ENCODE peak calls at places on chromosomes 6 and 20, in four cellular contexts. One of them, this sample, is unnamed.

GRCh38 chr6:124535746-124536145 is 426.5 kb upstream of the RNF217 start:
- DNase-seq in CD8-positive, alpha-beta T cell: no peak
- DNase-seq in mucosa of descending colon: no peak
- DNase-seq in foreskin fibroblast: peak
- DNase-seq in this sample: peak

GRCh38 chr6:52931351-52931750 is 21.9 kb upstream of the GSTA3 start:
- DNase-seq in CD8-positive, alpha-beta T cell: no peak
- DNase-seq in mucosa of descending colon: no peak
- DNase-seq in foreskin fibroblast: no peak
- DNase-seq in this sample: no peak

GRCh38 chr6:15320683-15321082 is 74.8 kb downstream of the JARID2 start:
- DNase-seq in CD8-positive, alpha-beta T cell: no peak
- DNase-seq in mucosa of descending colon: no peak
- DNase-seq in foreskin fibroblast: peak
- DNase-seq in this sample: no peak

GRCh38 chr6:112785408-112785807 is 438.3 kb downstream of the RFPL4B start:
- DNase-seq in CD8-positive, alpha-beta T cell: no peak
- DNase-seq in mucosa of descending colon: no peak
- DNase-seq in foreskin fibroblast: no peak
- DNase-seq in this sample: no peak

GRCh38 chr6:26360451-26361416 is 4.3 kb upstream of the BTN3A2 start:
- DNase-seq in CD8-positive, alpha-beta T cell: peak
- DNase-seq in mucosa of descending colon: peak
- DNase-seq in foreskin fibroblast: no peak
- DNase-seq in this sample: no peak

GRCh38 chr6:29814379-29815117 is 13.1 kb upstream of the HLA-G start:
- DNase-seq in CD8-positive, alpha-beta T cell: no peak
- DNase-seq in mucosa of descending colon: no peak
- DNase-seq in foreskin fibroblast: no peak
- DNase-seq in this sample: no peak

GRCh38 chr20:4546786-4547185 is 174.9 kb upstream of the PRND start:
- DNase-seq in CD8-positive, alpha-beta T cell: no peak
- DNase-seq in mucosa of descending colon: no peak
- DNase-seq in foreskin fibroblast: peak
- DNase-seq in this sample: peak

GRCh38 chr6:112183271-112183671 is 71.1 kb downstream of the LAMA4 start:
- DNase-seq in CD8-positive, alpha-beta T cell: no peak
- DNase-seq in mucosa of descending colon: no peak
- DNase-seq in foreskin fibroblast: peak
- DNase-seq in this sample: peak

GRCh38 chr6:16723833-16724232 is 37.4 kb downstream of the ATXN1 start:
- DNase-seq in CD8-positive, alpha-beta T cell: no peak
- DNase-seq in mucosa of descending colon: peak
- DNase-seq in foreskin fibroblast: peak
- DNase-seq in this sample: peak

GRCh38 chr6:31576897-31577341 is 1.6 kb downstream of the TNF start:
- DNase-seq in CD8-positive, alpha-beta T cell: no peak
- DNase-seq in mucosa of descending colon: no peak
- DNase-seq in foreskin fibroblast: no peak
- DNase-seq in this sample: no peak

GRCh38 chr6:1686117-1687098 is 76.7 kb downstream of the FOXC1 start:
- DNase-seq in CD8-positive, alpha-beta T cell: no peak
- DNase-seq in mucosa of descending colon: no peak
- DNase-seq in foreskin fibroblast: peak
- DNase-seq in this sample: peak

GRCh38 chr20:34549291-34549928 is 9.1 kb upstream of the MAP1LC3A start:
- DNase-seq in CD8-positive, alpha-beta T cell: no peak
- DNase-seq in mucosa of descending colon: peak
- DNase-seq in foreskin fibroblast: peak
- DNase-seq in this sample: no peak

GRCh38 chr6:14549319-14549770 is 431.8 kb downstream of the CD83 start:
- DNase-seq in CD8-positive, alpha-beta T cell: no peak
- DNase-seq in mucosa of descending colon: peak
- DNase-seq in foreskin fibroblast: no peak
- DNase-seq in this sample: no peak

GRCh38 chr6:71035871-71036270 is 79.0 kb upstream of the B3GAT2 start:
- DNase-seq in CD8-positive, alpha-beta T cell: no peak
- DNase-seq in mucosa of descending colon: no peak
- DNase-seq in foreskin fibroblast: no peak
- DNase-seq in this sample: no peak

GRCh38 chr20:63191400-63191799 is 24.5 kb downstream of the YTHDF1 start:
- DNase-seq in CD8-positive, alpha-beta T cell: no peak
- DNase-seq in mucosa of descending colon: peak
- DNase-seq in foreskin fibroblast: no peak
- DNase-seq in this sample: no peak

GRCh38 chr20:20136313-20136712 is 84.0 kb downstream of the CFAP61 start:
- DNase-seq in CD8-positive, alpha-beta T cell: no peak
- DNase-seq in mucosa of descending colon: no peak
- DNase-seq in foreskin fibroblast: no peak
- DNase-seq in this sample: no peak

GRCh38 chr6:25717856-25718740 is 36.4 kb upstream of the SLC17A4 start:
- DNase-seq in CD8-positive, alpha-beta T cell: no peak
- DNase-seq in mucosa of descending colon: peak
- DNase-seq in foreskin fibroblast: peak
- DNase-seq in this sample: peak

GRCh38 chr6:141988954-141989705 is 143.6 kb upstream of the GJE1 start:
- DNase-seq in CD8-positive, alpha-beta T cell: no peak
- DNase-seq in mucosa of descending colon: peak
- DNase-seq in foreskin fibroblast: peak
- DNase-seq in this sample: peak

GRCh38 chr6:52994789-52995078 is 350 bp downstream of the GSTA4 start:
- DNase-seq in CD8-positive, alpha-beta T cell: peak
- DNase-seq in mucosa of descending colon: peak
- DNase-seq in foreskin fibroblast: peak
- DNase-seq in this sample: no peak

GRCh38 chr20:40249805-40250204 is 439.2 kb downstream of the MAFB start:
- DNase-seq in CD8-positive, alpha-beta T cell: no peak
- DNase-seq in mucosa of descending colon: no peak
- DNase-seq in foreskin fibroblast: no peak
- DNase-seq in this sample: no peak

GRCh38 chr6:14638932-14639875 is 521.6 kb downstream of the CD83 start:
- DNase-seq in CD8-positive, alpha-beta T cell: peak
- DNase-seq in mucosa of descending colon: peak
- DNase-seq in foreskin fibroblast: peak
- DNase-seq in this sample: peak

GRCh38 chr20:10089871-10090587 is 55.2 kb downstream of the ANKEF1 start:
- DNase-seq in CD8-positive, alpha-beta T cell: no peak
- DNase-seq in mucosa of descending colon: no peak
- DNase-seq in foreskin fibroblast: no peak
- DNase-seq in this sample: no peak

GRCh38 chr6:137229075-137229759 is 10.0 kb upstream of the IFNGR1 start:
- DNase-seq in CD8-positive, alpha-beta T cell: no peak
- DNase-seq in mucosa of descending colon: no peak
- DNase-seq in foreskin fibroblast: no peak
- DNase-seq in this sample: no peak

GRCh38 chr6:163579880-163580295 is 165.4 kb downstream of the QKI start:
- DNase-seq in CD8-positive, alpha-beta T cell: no peak
- DNase-seq in mucosa of descending colon: no peak
- DNase-seq in foreskin fibroblast: no peak
- DNase-seq in this sample: peak

GRCh38 chr20:20782221-20782620 is 69.8 kb upstream of the RALGAPA2 start:
- DNase-seq in CD8-positive, alpha-beta T cell: no peak
- DNase-seq in mucosa of descending colon: no peak
- DNase-seq in foreskin fibroblast: no peak
- DNase-seq in this sample: no peak

GRCh38 chr6:21244897-21245470 is 348.6 kb upstream of the SOX4 start:
- DNase-seq in CD8-positive, alpha-beta T cell: no peak
- DNase-seq in mucosa of descending colon: no peak
- DNase-seq in foreskin fibroblast: no peak
- DNase-seq in this sample: no peak

GRCh38 chr6:69729870-69730449 is 66.8 kb downstream of the LMBRD1 start:
- DNase-seq in CD8-positive, alpha-beta T cell: no peak
- DNase-seq in mucosa of descending colon: no peak
- DNase-seq in foreskin fibroblast: peak
- DNase-seq in this sample: peak

GRCh38 chr6:46734867-46735719 is at the start of gene PLA2G7:
- DNase-seq in CD8-positive, alpha-beta T cell: no peak
- DNase-seq in mucosa of descending colon: no peak
- DNase-seq in foreskin fibroblast: peak
- DNase-seq in this sample: peak

GRCh38 chr20:48342822-48343513 is 484.8 kb downstream of the PREX1 start:
- DNase-seq in CD8-positive, alpha-beta T cell: no peak
- DNase-seq in mucosa of descending colon: no peak
- DNase-seq in foreskin fibroblast: no peak
- DNase-seq in this sample: no peak

GRCh38 chr20:53827996-53828672 is 234.5 kb upstream of the ZNF217 start:
- DNase-seq in CD8-positive, alpha-beta T cell: no peak
- DNase-seq in mucosa of descending colon: no peak
- DNase-seq in foreskin fibroblast: peak
- DNase-seq in this sample: peak

GRCh38 chr20:53826090-53826489 is 232.5 kb upstream of the ZNF217 start:
- DNase-seq in CD8-positive, alpha-beta T cell: no peak
- DNase-seq in mucosa of descending colon: no peak
- DNase-seq in foreskin fibroblast: no peak
- DNase-seq in this sample: no peak

GRCh38 chr20:53825282-53825681 is 231.6 kb upstream of the ZNF217 start:
- DNase-seq in CD8-positive, alpha-beta T cell: no peak
- DNase-seq in mucosa of descending colon: no peak
- DNase-seq in foreskin fibroblast: no peak
- DNase-seq in this sample: no peak

GRCh38 chr20:53827292-53827995 is 233.8 kb upstream of the ZNF217 start:
- DNase-seq in CD8-positive, alpha-beta T cell: no peak
- DNase-seq in mucosa of descending colon: no peak
- DNase-seq in foreskin fibroblast: no peak
- DNase-seq in this sample: no peak

GRCh38 chr20:53826597-53827291 is 233.1 kb upstream of the ZNF217 start:
- DNase-seq in CD8-positive, alpha-beta T cell: no peak
- DNase-seq in mucosa of descending colon: no peak
- DNase-seq in foreskin fibroblast: peak
- DNase-seq in this sample: no peak
- H3K4me3 ChIP-seq in CD8-positive, alpha-beta T cell: no peak
- H3K4me3 ChIP-seq in mucosa of descending colon: no peak
- H3K4me3 ChIP-seq in foreskin fibroblast: no peak
- H3K4me3 ChIP-seq in this sample: no peak

GRCh38 chr6:10389739-10390494 is 25.0 kb downstream of the TFAP2A start:
- DNase-seq in CD8-positive, alpha-beta T cell: no peak
- DNase-seq in mucosa of descending colon: no peak
- DNase-seq in foreskin fibroblast: no peak
- DNase-seq in this sample: no peak
- H3K4me3 ChIP-seq in CD8-positive, alpha-beta T cell: no peak
- H3K4me3 ChIP-seq in mucosa of descending colon: no peak
- H3K4me3 ChIP-seq in foreskin fibroblast: no peak
- H3K4me3 ChIP-seq in this sample: no peak

GRCh38 chr6:11197175-11197535 is 35.3 kb downstream of the NEDD9 start:
- DNase-seq in CD8-positive, alpha-beta T cell: no peak
- DNase-seq in mucosa of descending colon: no peak
- DNase-seq in foreskin fibroblast: peak
- DNase-seq in this sample: peak

GRCh38 chr6:11198663-11199603 is 33.5 kb downstream of the NEDD9 start:
- DNase-seq in CD8-positive, alpha-beta T cell: no peak
- DNase-seq in mucosa of descending colon: no peak
- DNase-seq in foreskin fibroblast: no peak
- DNase-seq in this sample: no peak

GRCh38 chr6:11197846-11198245 is 34.6 kb downstream of the NEDD9 start:
- DNase-seq in CD8-positive, alpha-beta T cell: no peak
- DNase-seq in mucosa of descending colon: no peak
- DNase-seq in foreskin fibroblast: no peak
- DNase-seq in this sample: no peak

GRCh38 chr6:11194399-11195274 is 37.8 kb downstream of the NEDD9 start:
- DNase-seq in CD8-positive, alpha-beta T cell: no peak
- DNase-seq in mucosa of descending colon: no peak
- DNase-seq in foreskin fibroblast: peak
- DNase-seq in this sample: peak

DNA sequence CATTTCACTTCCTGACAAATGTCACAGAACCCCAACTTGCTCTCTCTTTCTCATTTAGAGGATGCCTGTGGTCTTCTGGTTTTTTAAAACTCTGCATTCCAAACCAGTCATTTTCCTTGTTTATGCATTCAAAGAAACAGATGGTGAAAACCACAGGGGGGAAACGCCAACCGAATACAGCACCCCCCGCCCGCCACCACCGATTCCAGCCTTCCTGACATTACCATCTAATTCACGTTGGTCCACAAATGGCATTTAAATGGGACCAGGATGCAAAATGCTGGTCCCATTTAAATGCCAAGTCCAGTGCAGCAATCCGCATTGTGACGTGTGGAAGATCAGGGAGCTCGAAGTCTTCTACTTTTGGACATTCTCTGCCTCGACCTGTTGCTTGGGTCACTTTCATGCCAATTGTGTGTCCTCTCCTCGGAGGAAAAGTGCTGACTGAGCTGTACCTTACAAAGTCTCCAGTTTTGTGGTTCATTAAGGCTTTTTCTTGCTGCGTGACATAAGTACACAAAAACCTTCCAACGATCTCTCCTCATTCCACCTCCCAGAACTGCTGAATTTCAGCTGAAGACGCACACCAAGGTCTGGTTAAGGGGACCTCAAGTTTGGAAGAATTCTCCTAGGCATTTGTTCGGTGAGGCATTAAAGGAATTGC is 35.8 kb downstream of the NEDD9 start:
- DNase-seq in CD8-positive, alpha-beta T cell: no peak
- DNase-seq in mucosa of descending colon: no peak
- DNase-seq in foreskin fibroblast: peak
- DNase-seq in this sample: peak
- H3K4me3 ChIP-seq in CD8-positive, alpha-beta T cell: no peak
- H3K4me3 ChIP-seq in mucosa of descending colon: no peak
- H3K4me3 ChIP-seq in foreskin fibroblast: peak
- H3K4me3 ChIP-seq in this sample: peak

DNA sequence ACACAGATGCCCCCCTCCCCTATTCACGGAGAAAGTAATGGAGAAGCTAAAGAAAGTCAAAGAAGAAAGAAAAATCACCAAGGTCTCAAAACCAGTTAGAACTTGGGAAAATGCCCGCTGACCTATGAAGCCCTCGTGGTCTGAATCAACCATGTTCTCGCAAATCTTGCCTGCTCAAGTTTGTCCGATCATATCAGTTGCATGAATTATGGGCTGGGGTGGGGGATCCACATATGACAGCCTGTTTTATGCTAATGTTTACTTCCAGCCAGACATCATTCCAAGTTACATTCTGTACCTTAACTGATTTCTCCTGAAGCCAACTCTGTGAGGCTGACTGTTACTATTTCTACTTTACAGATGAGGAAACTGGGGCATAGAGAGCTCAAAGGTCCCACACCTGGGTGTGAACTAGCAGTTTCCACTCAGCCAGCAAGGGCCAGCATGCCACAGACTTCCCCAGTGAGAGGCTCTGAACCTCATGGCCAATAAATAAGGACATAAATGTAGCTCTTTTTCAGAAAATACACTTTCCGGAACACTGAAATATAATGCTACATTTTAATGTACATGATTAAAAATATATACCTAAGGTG is 2.1 kb downstream of the RNASET2 start:
- DNase-seq in CD8-positive, alpha-beta T cell: no peak
- DNase-seq in mucosa of descending colon: no peak
- DNase-seq in foreskin fibroblast: no peak
- DNase-seq in this sample: no peak
- H3K4me3 ChIP-seq in CD8-positive, alpha-beta T cell: no peak
- H3K4me3 ChIP-seq in mucosa of descending colon: no peak
- H3K4me3 ChIP-seq in foreskin fibroblast: no peak
- H3K4me3 ChIP-seq in this sample: no peak

GRCh38 chr20:6298049-6298448 is 175.2 kb upstream of the FERMT1 start:
- DNase-seq in CD8-positive, alpha-beta T cell: no peak
- DNase-seq in mucosa of descending colon: no peak
- DNase-seq in foreskin fibroblast: no peak
- DNase-seq in this sample: no peak
- H3K4me3 ChIP-seq in CD8-positive, alpha-beta T cell: no peak
- H3K4me3 ChIP-seq in mucosa of descending colon: no peak
- H3K4me3 ChIP-seq in foreskin fibroblast: no peak
- H3K4me3 ChIP-seq in this sample: no peak

GRCh38 chr20:13220194-13220856 is 749 bp upstream of the ISM1 start:
- DNase-seq in CD8-positive, alpha-beta T cell: peak
- DNase-seq in mucosa of descending colon: peak
- DNase-seq in foreskin fibroblast: peak
- DNase-seq in this sample: peak
- H3K4me3 ChIP-seq in CD8-positive, alpha-beta T cell: peak
- H3K4me3 ChIP-seq in mucosa of descending colon: no peak
- H3K4me3 ChIP-seq in foreskin fibroblast: peak
- H3K4me3 ChIP-seq in this sample: peak